ENCODE peak calls at places on chromosomes 5 and 9, in eight cellular contexts. D is fibroblast of lung, H is sigmoid colon, O is transverse colon, V is breast epithelium, N is psoas muscle, G is lower lobe of right lung, Q is AG09319. X is an unnamed sample.

GRCh38 chr9:137312852-137313325 is 10.8 kb upstream of the NRARP start:
- DNase-seq in H (peak), D (no peak), N (no peak), Q (no peak), G (no peak), O (no peak), V (peak), X (no peak)

GRCh38 chr5:131252824-131253171 is 11.1 kb upstream of the CDC42SE2 start:
- DNase-seq in V (no peak), Q (no peak), N (peak), D (no peak), O (peak), G (peak), H (peak), X (no peak)

GRCh38 chr5:178340637-178341036 is 108.0 kb upstream of the PHYKPL start:
- DNase-seq in V (peak), N (peak), D (no peak), G (no peak), Q (no peak), O (no peak), H (peak), X (no peak)

GRCh38 chr5:64149268-64149667 is 16.4 kb upstream of the RNF180 start:
- DNase-seq in D (no peak), Q (no peak), G (no peak), H (no peak), V (no peak), O (no peak), N (no peak), X (no peak)

GRCh38 chr9:138009016-138009415 is 131.4 kb downstream of the CACNA1B start:
- DNase-seq in V (no peak), N (no peak), Q (no peak), H (no peak), O (no peak), D (no peak), G (no peak), X (no peak)

GRCh38 chr5:108028411-108028810 is 353.5 kb downstream of the FBXL17 start:
- DNase-seq in O (no peak), G (no peak), Q (no peak), V (no peak), N (no peak), D (peak), H (no peak), X (no peak)

GRCh38 chr5:33734541-33734940 is 157.2 kb downstream of the ADAMTS12 start:
- DNase-seq in G (no peak), D (no peak), V (no peak), O (no peak), N (no peak), H (no peak), Q (no peak), X (no peak)

GRCh38 chr5:142013734-142014495 is 1.1 kb upstream of the GNPDA1 start:
- DNase-seq in N (peak), O (peak), G (no peak), H (peak), Q (no peak), D (peak), V (no peak), X (peak)

GRCh38 chr5:132010645-132011560 is 555 bp downstream of the ACSL6 start:
- DNase-seq in O (peak), Q (no peak), H (peak), N (peak), G (peak), V (no peak), D (no peak), X (peak)

GRCh38 chr9:86902606-86903460 is 44.5 kb downstream of the GAS1 start:
- DNase-seq in O (no peak), H (no peak), V (no peak), Q (no peak), D (no peak), N (no peak), G (no peak), X (no peak)

GRCh38 chr5:127206320-127207113 is 84.1 kb upstream of the MEGF10 start:
- DNase-seq in G (no peak), Q (no peak), N (no peak), V (no peak), H (no peak), D (peak), O (no peak), X (no peak)

GRCh38 chr5:170971-171800 is 20.1 kb upstream of the LRRC14B start:
- DNase-seq in D (no peak), O (no peak), V (peak), Q (no peak), G (peak), N (peak), H (peak), X (peak)

GRCh38 chr9:6049798-6050197 is 34.4 kb upstream of the RANBP6 start:
- DNase-seq in N (no peak), G (no peak), Q (no peak), H (no peak), O (peak), D (no peak), V (no peak), X (no peak)

GRCh38 chr9:89448381-89448780 is 49.5 kb downstream of the SEMA4D start:
- DNase-seq in H (no peak), Q (no peak), N (no peak), G (no peak), D (no peak), O (no peak), V (no peak), X (no peak)

GRCh38 chr5:115543931-115544370 is 624 bp downstream of the FEM1C start:
- DNase-seq in V (peak), Q (no peak), D (peak), G (no peak), O (peak), N (peak), H (peak), X (peak)

GRCh38 chr5:72692273-72692672 is 124.2 kb upstream of the TNPO1 start:
- DNase-seq in O (no peak), D (peak), G (no peak), V (no peak), H (no peak), Q (no peak), N (no peak), X (no peak)

GRCh38 chr5:135246923-135247795 is 151.9 kb downstream of the MACROH2A1 start:
- DNase-seq in H (peak), V (no peak), G (no peak), O (no peak), Q (peak), N (no peak), D (peak), X (peak)

GRCh38 chr5:133884525-133885311 is 83.7 kb downstream of the C5orf15 start:
- DNase-seq in V (no peak), G (no peak), Q (no peak), D (peak), O (no peak), H (peak), N (peak), X (no peak)

GRCh38 chr5:105638437-105638836 is 2032.3 kb downstream of the EFNA5 start:
- DNase-seq in H (no peak), O (no peak), G (no peak), Q (no peak), D (no peak), V (no peak), N (no peak), X (no peak)

GRCh38 chr9:81497096-81497495 is 192.3 kb downstream of the TLE1 start:
- DNase-seq in G (no peak), N (no peak), V (no peak), H (no peak), O (no peak), D (no peak), Q (no peak), X (no peak)

GRCh38 chr5:139462582-139463276 is at the start of gene ECSCR:
- DNase-seq in N (no peak), Q (no peak), O (no peak), G (no peak), H (no peak), D (no peak), V (no peak), X (no peak)

GRCh38 chr5:13985736-13986418 is 41.4 kb upstream of the DNAH5 start:
- DNase-seq in G (no peak), N (no peak), V (no peak), D (peak), O (no peak), H (no peak), Q (peak), X (no peak)

GRCh38 chr9:27791311-27791710 is 218.0 kb upstream of the C9orf72 start:
- DNase-seq in D (no peak), V (no peak), O (no peak), H (no peak), G (no peak), N (no peak), Q (no peak), X (peak)

GRCh38 chr5:23013395-23013994 is 160.4 kb upstream of the CDH12 start:
- DNase-seq in G (no peak), H (no peak), Q (no peak), D (peak), N (no peak), V (no peak), O (no peak), X (no peak)

GRCh38 chr5:132489871-132490483 is 596 bp downstream of the IRF1 start:
- DNase-seq in G (peak), H (peak), D (peak), N (peak), O (peak), Q (no peak), V (no peak), X (peak)

GRCh38 chr9:73038613-73039012 is 85.8 kb upstream of the ALDH1A1 start:
- DNase-seq in V (no peak), H (peak), Q (peak), N (peak), G (peak), D (peak), O (peak), X (no peak)

GRCh38 chr5:135308245-135308644 is 90.8 kb downstream of the MACROH2A1 start:
- DNase-seq in N (no peak), V (no peak), O (no peak), Q (no peak), G (no peak), H (no peak), D (peak), X (no peak)

DNA sequence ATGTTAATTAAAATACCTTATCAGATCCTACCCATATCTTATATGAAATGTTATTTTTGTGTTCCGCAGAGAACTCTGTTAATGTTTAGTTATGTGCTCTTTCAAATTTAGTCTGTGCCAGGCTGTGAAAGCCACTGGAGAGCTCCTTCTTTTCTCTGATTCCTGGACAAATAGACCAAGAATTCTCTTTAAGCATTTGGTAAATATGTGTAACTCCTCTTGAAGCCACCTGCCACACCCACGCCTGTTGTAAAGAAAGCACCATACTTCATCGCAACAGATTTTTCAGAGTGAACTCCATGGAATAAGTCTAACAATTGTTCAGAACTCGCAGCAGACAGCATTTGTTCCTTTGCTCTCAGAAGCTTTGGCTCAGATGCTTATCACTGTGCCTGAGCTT is 301.1 kb downstream of the FAM170A start:
- DNase-seq in N (no peak), H (no peak), D (no peak), O (no peak), V (no peak), Q (no peak), G (peak), X (no peak)
- TF ChIP-seq CTCF in N (no peak), H (no peak), D (no peak), O (no peak), V (no peak), Q (no peak), G (no peak), X (no peak)

GRCh38 chr9:128102861-128103588 is 24.5 kb downstream of the PTGES2 start:
- DNase-seq in Q (no peak), D (no peak), H (no peak), V (no peak), O (no peak), N (peak), G (peak), X (peak)

GRCh38 chr9:128102196-128102595 is 25.3 kb downstream of the PTGES2 start:
- DNase-seq in O (no peak), G (peak), N (peak), D (no peak), V (no peak), H (no peak), Q (no peak), X (no peak)

GRCh38 chr9:128101690-128102089 is 25.8 kb downstream of the PTGES2 start:
- DNase-seq in V (no peak), O (no peak), H (no peak), N (peak), D (no peak), G (peak), Q (no peak), X (no peak)

GRCh38 chr9:128104171-128104618 is 23.3 kb downstream of the PTGES2 start:
- DNase-seq in D (no peak), G (peak), N (peak), V (no peak), Q (no peak), O (peak), H (no peak), X (no peak)

GRCh38 chr9:128103589-128103962 is 24.0 kb downstream of the PTGES2 start:
- DNase-seq in D (no peak), O (no peak), Q (no peak), G (peak), V (no peak), N (no peak), H (no peak), X (peak)
- TF ChIP-seq CTCF in D (no peak), O (peak), Q (peak), G (no peak), V (no peak), N (no peak), H (no peak), X (peak)

GRCh38 chr9:133417541-133418461 is at the start of gene REXO4:
- DNase-seq in N (peak), D (peak), G (peak), V (peak), Q (peak), H (peak), O (peak), X (peak)

GRCh38 chr9:133419005-133419404 is 1.2 kb upstream of the REXO4 start:
- DNase-seq in G (no peak), V (no peak), H (no peak), O (peak), D (no peak), Q (no peak), N (no peak), X (no peak)

GRCh38 chr9:133423216-133423615 is 1.0 kb downstream of the ADAMTS13 start:
- DNase-seq in G (no peak), D (peak), N (no peak), V (no peak), Q (peak), H (no peak), O (no peak), X (no peak)

GRCh38 chr9:133421615-133422542 is at the start of gene ADAMTS13:
- DNase-seq in Q (no peak), V (no peak), N (no peak), O (no peak), G (no peak), D (no peak), H (no peak), X (peak)

GRCh38 chr9:133420392-133420827 is 1.8 kb upstream of the ADAMTS13 start:
- DNase-seq in H (no peak), Q (no peak), D (no peak), G (no peak), V (no peak), N (no peak), O (no peak), X (no peak)
- TF ChIP-seq CTCF in H (no peak), Q (no peak), D (no peak), G (no peak), V (no peak), N (no peak), O (no peak), X (no peak)

DNA sequence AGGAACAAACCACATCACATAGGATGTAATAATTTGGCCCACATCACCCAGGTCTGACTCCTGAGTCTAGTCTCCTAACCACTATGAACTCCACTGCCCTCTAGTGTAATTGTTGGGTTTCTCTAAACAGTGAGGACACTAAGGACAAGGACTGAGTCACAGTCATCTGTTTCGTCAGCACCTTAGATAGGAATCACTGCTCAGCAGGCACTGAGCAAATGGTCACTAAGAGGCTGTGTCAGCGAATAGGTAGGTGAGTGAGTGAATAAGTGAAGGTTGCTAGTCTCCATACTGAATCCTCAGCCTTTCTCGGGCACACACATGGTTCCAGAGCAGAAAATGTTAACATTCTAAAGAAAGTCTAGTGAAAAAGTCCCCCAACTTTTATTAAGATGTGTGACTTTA is 278.6 kb downstream of the SPOCK1 start:
- DNase-seq in N (no peak), O (no peak), D (peak), Q (peak), V (no peak), G (no peak), H (no peak), X (peak)
- TF ChIP-seq CTCF in N (peak), O (peak), D (peak), Q (peak), V (peak), G (peak), H (no peak), X (peak)

DNA sequence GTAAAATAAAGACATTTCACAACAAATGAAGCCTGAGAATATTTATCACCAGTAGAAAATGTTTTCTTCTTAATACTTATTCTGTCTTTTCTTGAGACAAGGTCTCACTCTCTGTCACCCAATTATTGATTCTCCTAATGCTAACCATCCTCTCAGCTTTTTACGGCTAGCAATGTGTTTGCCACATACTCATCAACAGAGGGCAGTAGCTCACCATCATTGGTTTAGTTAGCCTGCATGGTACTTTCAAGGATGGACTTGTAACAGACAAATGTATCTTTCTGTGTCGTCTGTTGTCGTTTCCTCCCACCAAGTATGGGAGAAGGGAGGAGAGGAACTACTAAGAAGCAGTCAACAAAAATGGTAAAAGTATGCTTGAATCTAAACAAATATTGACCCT is 5.9 kb upstream of the ACO1 start:
- DNase-seq in N (no peak), D (peak), H (no peak), O (no peak), V (no peak), Q (peak), G (no peak), X (peak)
- TF ChIP-seq CTCF in N (peak), D (peak), H (peak), O (peak), V (peak), Q (peak), G (peak), X (peak)